ENCODE peak calls at places on chromosome 18, in four cellular contexts. One of them, this sample, is unnamed.
A peak's percentile ranks its signal among the peaks of the same experiment; 100 is the strongest.

GRCh38 chr18:62418258-62418657 is 93.1 kb downstream of the TNFRSF11A start:
- DNase-seq in HepG2: no peak
- DNase-seq in K562: no peak
- DNase-seq in GM12878: no peak
- DNase-seq in this sample: no peak

GRCh38 chr18:56199580-56200320 is 438.6 kb downstream of the TXNL1 start:
- DNase-seq in HepG2: no peak
- DNase-seq in K562: no peak
- DNase-seq in GM12878: no peak
- DNase-seq in this sample: no peak

GRCh38 chr18:14978191-14978590 is 230.2 kb downstream of the ANKRD30B start:
- DNase-seq in HepG2: no peak
- DNase-seq in K562: no peak
- DNase-seq in GM12878: no peak
- DNase-seq in this sample: no peak

GRCh38 chr18:5667356-5667755 is 123.6 kb upstream of the EPB41L3 start:
- DNase-seq in HepG2: no peak
- DNase-seq in K562: no peak
- DNase-seq in GM12878: no peak
- DNase-seq in this sample: no peak

GRCh38 chr18:79068299-79068945 is 772 bp upstream of the ATP9B start:
- DNase-seq in HepG2: no peak
- DNase-seq in K562: no peak
- DNase-seq in GM12878: peak; percentile 11
- DNase-seq in this sample: no peak

GRCh38 chr18:13237073-13237472 is 18.5 kb downstream of the LDLRAD4 start:
- DNase-seq in HepG2: no peak
- DNase-seq in K562: no peak
- DNase-seq in GM12878: no peak
- DNase-seq in this sample: no peak

GRCh38 chr18:72922895-72923294 is 55.1 kb upstream of the NETO1 start:
- DNase-seq in HepG2: no peak
- DNase-seq in K562: no peak
- DNase-seq in GM12878: no peak
- DNase-seq in this sample: no peak

GRCh38 chr18:72410399-72410798 is 133.7 kb downstream of the CBLN2 start:
- DNase-seq in HepG2: no peak
- DNase-seq in K562: no peak
- DNase-seq in GM12878: no peak
- DNase-seq in this sample: no peak

GRCh38 chr18:49786019-49786720 is 27.2 kb downstream of the ACAA2 start:
- DNase-seq in HepG2: no peak
- DNase-seq in K562: no peak
- DNase-seq in GM12878: no peak
- DNase-seq in this sample: no peak

GRCh38 chr18:28594034-28594433 is 417.1 kb upstream of the CDH2 start:
- DNase-seq in HepG2: no peak
- DNase-seq in K562: no peak
- DNase-seq in GM12878: no peak
- DNase-seq in this sample: no peak

GRCh38 chr18:21242141-21243040 is at the start of gene GREB1L:
- DNase-seq in HepG2: peak; percentile 16
- DNase-seq in K562: no peak
- DNase-seq in GM12878: no peak
- DNase-seq in this sample: peak; percentile 87

GRCh38 chr18:48996901-48997463 is 46.2 kb upstream of the SMAD7 start:
- DNase-seq in HepG2: peak; percentile 47
- DNase-seq in K562: no peak
- DNase-seq in GM12878: no peak
- DNase-seq in this sample: no peak

GRCh38 chr18:77000527-77000926 is 132.1 kb downstream of the MBP start:
- DNase-seq in HepG2: no peak
- DNase-seq in K562: peak; percentile 42
- DNase-seq in GM12878: no peak
- DNase-seq in this sample: peak; percentile 56

GRCh38 chr18:79378416-79379250 is 17.1 kb upstream of the NFATC1 start:
- DNase-seq in HepG2: no peak
- DNase-seq in K562: peak; percentile 54
- DNase-seq in GM12878: peak; percentile 26
- DNase-seq in this sample: peak; percentile 75

GRCh38 chr18:13011719-13012118 is 20.6 kb downstream of the CEP192 start:
- DNase-seq in HepG2: no peak
- DNase-seq in K562: no peak
- DNase-seq in GM12878: no peak
- DNase-seq in this sample: no peak

GRCh38 chr18:45232058-45232457 is 383.2 kb upstream of the SLC14A2 start:
- DNase-seq in HepG2: no peak
- DNase-seq in K562: no peak
- DNase-seq in GM12878: no peak
- DNase-seq in this sample: no peak

GRCh38 chr18:7568426-7568825 is 1.3 kb downstream of the PTPRM start:
- DNase-seq in HepG2: peak; percentile 33
- DNase-seq in K562: no peak
- DNase-seq in GM12878: no peak
- DNase-seq in this sample: peak; percentile 21

GRCh38 chr18:75110846-75111415 is 98.0 kb downstream of the PTGR3 start:
- DNase-seq in HepG2: no peak
- DNase-seq in K562: no peak
- DNase-seq in GM12878: no peak
- DNase-seq in this sample: no peak

DNA sequence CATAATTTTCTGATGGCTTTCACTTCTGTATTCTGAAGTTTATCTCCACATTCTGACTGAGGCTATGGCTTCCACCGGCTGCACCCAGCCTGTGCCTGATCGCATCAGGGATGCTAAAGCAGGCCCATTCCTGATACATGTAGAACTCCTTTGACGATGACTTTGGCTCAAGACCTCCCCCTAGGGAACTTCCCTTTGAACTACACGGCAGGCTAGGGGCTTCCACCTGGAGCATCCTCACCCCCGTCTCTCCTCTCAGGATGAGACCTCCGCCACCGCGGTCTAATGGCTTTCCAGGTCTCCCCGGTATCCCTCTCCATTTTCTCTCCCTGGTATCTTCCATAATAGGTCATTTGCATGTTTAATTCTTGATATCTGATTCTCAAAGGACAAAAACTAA is 214.9 kb upstream of the CHST9 start:
- DNase-seq in HepG2: no peak
- DNase-seq in K562: no peak
- DNase-seq in GM12878: no peak
- DNase-seq in this sample: peak; percentile 27
- TF ChIP-seq FOXM1 in HepG2: no peak
- TF ChIP-seq FOXM1 in K562: no peak
- TF ChIP-seq FOXM1 in GM12878: no peak
- TF ChIP-seq FOXM1 in this sample: no peak

GRCh38 chr18:36897253-36897652 is 68.3 kb downstream of the KIAA1328 start:
- DNase-seq in HepG2: no peak
- DNase-seq in K562: no peak
- DNase-seq in GM12878: no peak
- DNase-seq in this sample: no peak

GRCh38 chr18:36903215-36903928 is 74.4 kb downstream of the KIAA1328 start:
- DNase-seq in HepG2: no peak
- DNase-seq in K562: no peak
- DNase-seq in GM12878: no peak
- DNase-seq in this sample: no peak

GRCh38 chr18:36899289-36899688 is 70.4 kb downstream of the KIAA1328 start:
- DNase-seq in HepG2: peak; percentile 31
- DNase-seq in K562: peak; percentile 46
- DNase-seq in GM12878: no peak
- DNase-seq in this sample: peak; percentile 28

GRCh38 chr18:36905560-36905959 is 76.6 kb downstream of the KIAA1328 start:
- DNase-seq in HepG2: no peak
- DNase-seq in K562: no peak
- DNase-seq in GM12878: no peak
- DNase-seq in this sample: no peak

DNA sequence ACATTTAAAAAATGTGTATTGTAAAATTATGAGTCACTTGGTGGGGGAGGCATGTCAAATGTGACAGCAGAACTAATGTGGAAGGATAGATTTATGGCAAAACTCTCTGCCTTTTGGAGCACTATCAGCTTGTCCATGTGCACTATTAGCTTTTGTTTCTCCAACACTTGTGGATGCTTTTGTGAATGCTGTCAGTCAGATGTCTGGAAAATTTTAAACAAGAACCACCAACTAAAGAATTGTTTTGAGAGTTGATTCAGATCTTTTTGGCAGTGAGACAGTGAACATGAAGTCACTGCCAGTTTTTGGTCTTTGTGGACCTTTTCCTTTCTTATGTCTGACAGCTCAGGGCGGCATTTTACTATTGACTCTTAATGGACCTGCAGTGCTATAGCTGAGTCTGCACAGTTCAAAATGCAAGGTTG is 72.4 kb downstream of the KIAA1328 start:
- DNase-seq in HepG2: no peak
- DNase-seq in K562: peak; percentile 37
- DNase-seq in GM12878: no peak
- DNase-seq in this sample: no peak
- TF ChIP-seq SP1 in HepG2: no peak
- TF ChIP-seq SP1 in K562: no peak
- TF ChIP-seq SP1 in GM12878: no peak
- TF ChIP-seq SP1 in this sample: no peak

GRCh38 chr18:32909798-32910561 is 137.2 kb upstream of the KLHL14 start:
- DNase-seq in HepG2: peak; percentile 68
- DNase-seq in K562: no peak
- DNase-seq in GM12878: no peak
- DNase-seq in this sample: no peak

GRCh38 chr18:32902566-32903330 is 129.9 kb upstream of the KLHL14 start:
- DNase-seq in HepG2: no peak
- DNase-seq in K562: no peak
- DNase-seq in GM12878: no peak
- DNase-seq in this sample: no peak

GRCh38 chr18:32907215-32907590 is 134.4 kb upstream of the KLHL14 start:
- DNase-seq in HepG2: no peak
- DNase-seq in K562: no peak
- DNase-seq in GM12878: no peak
- DNase-seq in this sample: no peak

GRCh38 chr18:32907656-32908441 is 135.0 kb upstream of the KLHL14 start:
- DNase-seq in HepG2: no peak
- DNase-seq in K562: no peak
- DNase-seq in GM12878: no peak
- DNase-seq in this sample: no peak

DNA sequence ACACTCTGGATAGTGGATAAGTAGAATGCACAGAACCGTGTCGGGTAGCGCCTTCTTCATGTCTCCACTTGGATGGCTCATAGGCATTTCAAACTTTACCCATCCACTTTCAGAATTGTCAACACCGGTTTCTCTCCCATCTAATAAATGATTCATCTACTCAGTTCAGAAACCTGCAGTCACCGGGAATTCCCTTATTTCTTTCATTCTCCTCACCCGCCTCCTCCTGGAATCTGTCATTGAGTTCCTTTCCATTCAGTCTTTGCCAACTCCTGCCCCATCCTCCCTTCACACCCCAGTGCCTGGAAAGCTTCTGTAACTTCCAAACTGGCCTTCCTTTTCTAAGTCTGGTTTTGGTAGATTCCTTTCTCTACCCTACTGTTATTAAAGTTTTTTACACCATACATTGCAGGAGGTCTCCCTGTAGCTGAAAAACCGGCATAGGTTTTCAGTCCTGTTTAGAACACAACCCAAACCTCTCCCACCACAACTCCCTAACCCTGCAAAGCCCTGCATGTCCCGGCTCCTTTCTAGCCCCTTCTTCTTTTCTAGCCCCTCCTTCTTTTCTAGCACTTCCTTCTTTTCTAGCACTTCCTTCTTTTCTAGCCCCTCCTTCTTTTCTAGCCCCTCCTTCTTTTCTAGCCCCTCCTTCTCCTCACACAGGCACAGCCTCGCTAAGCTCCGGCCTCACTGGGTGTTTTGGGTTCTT is 133.8 kb upstream of the KLHL14 start:
- DNase-seq in HepG2: no peak
- DNase-seq in K562: no peak
- DNase-seq in GM12878: no peak
- DNase-seq in this sample: no peak
- TF ChIP-seq FOXM1 in HepG2: no peak
- TF ChIP-seq FOXM1 in K562: no peak
- TF ChIP-seq FOXM1 in GM12878: no peak
- TF ChIP-seq FOXM1 in this sample: no peak

DNA sequence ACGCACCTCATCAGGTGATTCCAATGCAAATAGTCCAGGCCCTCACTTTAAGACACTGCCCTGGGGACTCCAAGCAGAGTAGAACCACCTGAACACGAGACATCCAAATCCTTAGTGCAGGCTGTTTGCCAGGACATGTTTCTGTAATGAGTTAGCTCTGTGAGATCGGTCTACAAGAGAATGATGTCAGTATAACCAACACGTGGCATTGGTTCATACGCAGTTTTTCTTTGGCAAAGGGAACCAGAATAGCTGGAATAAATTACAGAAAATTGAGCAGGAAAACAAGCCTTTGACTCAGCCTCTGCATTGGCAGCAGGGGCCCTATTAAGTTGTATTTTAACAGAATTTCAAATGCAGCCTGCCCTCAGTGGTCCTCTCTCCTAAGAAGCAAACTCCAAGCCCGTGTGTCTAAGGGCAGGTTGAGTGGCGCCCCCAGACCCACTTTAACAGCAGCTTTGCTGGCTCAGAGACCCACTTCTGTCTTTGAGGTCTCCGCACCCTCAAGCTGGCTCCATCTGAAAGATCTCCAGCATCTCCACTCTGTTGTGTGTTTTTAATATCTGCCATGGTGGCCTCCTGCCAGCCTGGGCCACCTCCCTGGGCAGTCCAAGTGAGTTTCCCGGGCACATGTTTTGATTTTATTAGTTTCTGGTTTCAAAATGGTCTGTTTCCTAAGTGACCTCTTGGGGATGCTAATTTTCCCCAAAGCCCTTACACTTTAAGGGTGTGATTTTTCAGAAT is 61.3 kb downstream of the ALPK2 start:
- DNase-seq in HepG2: peak; percentile 5
- DNase-seq in K562: no peak
- DNase-seq in GM12878: no peak
- DNase-seq in this sample: no peak
- TF ChIP-seq SP1 in HepG2: no peak
- TF ChIP-seq SP1 in K562: no peak
- TF ChIP-seq SP1 in GM12878: no peak
- TF ChIP-seq SP1 in this sample: no peak

DNA sequence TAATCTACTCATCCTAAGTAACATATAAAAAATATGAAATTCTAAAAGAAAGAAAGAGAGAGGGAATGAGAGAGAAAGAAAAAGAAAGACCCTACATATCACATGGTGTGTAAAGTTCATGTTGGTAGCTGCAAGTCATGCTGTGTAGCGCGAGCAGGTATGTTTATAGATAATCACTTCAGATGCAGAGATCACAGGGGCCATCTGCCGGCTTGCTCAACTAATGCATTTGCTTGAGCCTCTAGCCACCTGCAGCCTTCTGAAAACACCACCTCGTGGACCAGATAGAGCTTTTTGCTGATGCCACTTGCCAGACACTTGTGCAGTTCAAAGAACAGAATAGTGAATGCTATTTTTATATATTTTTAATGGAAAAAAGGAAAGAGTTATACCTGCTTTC is 37.6 kb downstream of the CDH7 start:
- DNase-seq in HepG2: peak; percentile 41
- DNase-seq in K562: no peak
- DNase-seq in GM12878: no peak
- DNase-seq in this sample: peak; percentile 4
- TF ChIP-seq FOXM1 in HepG2: no peak
- TF ChIP-seq FOXM1 in K562: no peak
- TF ChIP-seq FOXM1 in GM12878: no peak
- TF ChIP-seq FOXM1 in this sample: no peak

This sample was measured in HEK293T.